ENCODE peak calls at places on chromosomes 1 and 21, in nine cellular contexts. One of them, this sample, is unnamed.

GRCh38 chr1:235948774-235949427 is 82.2 kb upstream of the LYST start:
- DNase-seq in brain microvascular endothelial cell: no peak
- DNase-seq in GM12865: no peak
- DNase-seq in tibial artery: peak
- DNase-seq in GM20000: no peak
- DNase-seq in ovary: no peak
- DNase-seq in cardiac muscle cell: no peak
- DNase-seq in cardiac fibroblast: no peak
- DNase-seq in MCF 10A: no peak
- DNase-seq in this sample: no peak

GRCh38 chr1:52598729-52599128 is 3.4 kb upstream of the GPX7 start:
- DNase-seq in brain microvascular endothelial cell: no peak
- DNase-seq in GM12865: no peak
- DNase-seq in tibial artery: no peak
- DNase-seq in GM20000: no peak
- DNase-seq in ovary: no peak
- DNase-seq in cardiac muscle cell: no peak
- DNase-seq in cardiac fibroblast: no peak
- DNase-seq in MCF 10A: no peak
- DNase-seq in this sample: no peak

GRCh38 chr1:209805341-209805781 is 581 bp downstream of the IRF6 start:
- DNase-seq in brain microvascular endothelial cell: no peak
- DNase-seq in GM12865: no peak
- DNase-seq in tibial artery: no peak
- DNase-seq in GM20000: no peak
- DNase-seq in ovary: no peak
- DNase-seq in cardiac muscle cell: peak
- DNase-seq in cardiac fibroblast: no peak
- DNase-seq in MCF 10A: no peak
- DNase-seq in this sample: peak

GRCh38 chr1:60989745-60990718 is 92.3 kb upstream of the NFIA start:
- DNase-seq in brain microvascular endothelial cell: peak
- DNase-seq in GM12865: no peak
- DNase-seq in tibial artery: no peak
- DNase-seq in GM20000: no peak
- DNase-seq in ovary: peak
- DNase-seq in cardiac muscle cell: no peak
- DNase-seq in cardiac fibroblast: peak
- DNase-seq in MCF 10A: peak
- DNase-seq in this sample: no peak

GRCh38 chr1:64295136-64295535 is 91.7 kb downstream of the UBE2U start:
- DNase-seq in brain microvascular endothelial cell: no peak
- DNase-seq in GM12865: no peak
- DNase-seq in tibial artery: no peak
- DNase-seq in GM20000: no peak
- DNase-seq in ovary: no peak
- DNase-seq in cardiac muscle cell: no peak
- DNase-seq in cardiac fibroblast: no peak
- DNase-seq in MCF 10A: no peak
- DNase-seq in this sample: no peak

GRCh38 chr1:231196307-231196706 is 34.4 kb downstream of the TRIM67 start:
- DNase-seq in brain microvascular endothelial cell: no peak
- DNase-seq in GM12865: no peak
- DNase-seq in tibial artery: no peak
- DNase-seq in GM20000: no peak
- DNase-seq in ovary: no peak
- DNase-seq in cardiac muscle cell: no peak
- DNase-seq in cardiac fibroblast: no peak
- DNase-seq in MCF 10A: no peak
- DNase-seq in this sample: no peak

GRCh38 chr1:86852289-86852688 is 61.6 kb downstream of the SELENOF start:
- DNase-seq in brain microvascular endothelial cell: no peak
- DNase-seq in GM12865: peak
- DNase-seq in tibial artery: no peak
- DNase-seq in GM20000: no peak
- DNase-seq in ovary: no peak
- DNase-seq in cardiac muscle cell: no peak
- DNase-seq in cardiac fibroblast: no peak
- DNase-seq in MCF 10A: no peak
- DNase-seq in this sample: no peak

GRCh38 chr1:165228111-165228655 is 128.3 kb downstream of the LMX1A start:
- DNase-seq in brain microvascular endothelial cell: no peak
- DNase-seq in GM12865: no peak
- DNase-seq in tibial artery: no peak
- DNase-seq in GM20000: no peak
- DNase-seq in ovary: no peak
- DNase-seq in cardiac muscle cell: no peak
- DNase-seq in cardiac fibroblast: no peak
- DNase-seq in MCF 10A: no peak
- DNase-seq in this sample: no peak

GRCh38 chr1:153799566-153800465 is 24.6 kb downstream of the SLC27A3 start:
- DNase-seq in brain microvascular endothelial cell: no peak
- DNase-seq in GM12865: no peak
- DNase-seq in tibial artery: peak
- DNase-seq in GM20000: no peak
- DNase-seq in ovary: peak
- DNase-seq in cardiac muscle cell: no peak
- DNase-seq in cardiac fibroblast: no peak
- DNase-seq in MCF 10A: no peak
- DNase-seq in this sample: no peak

GRCh38 chr1:231951399-231951798 is 324.8 kb downstream of the DISC1 start:
- DNase-seq in brain microvascular endothelial cell: peak
- DNase-seq in GM12865: no peak
- DNase-seq in tibial artery: no peak
- DNase-seq in GM20000: no peak
- DNase-seq in ovary: no peak
- DNase-seq in cardiac muscle cell: no peak
- DNase-seq in cardiac fibroblast: no peak
- DNase-seq in MCF 10A: peak
- DNase-seq in this sample: no peak

GRCh38 chr1:30381671-30382365 is 341.6 kb downstream of the MATN1 start:
- DNase-seq in brain microvascular endothelial cell: no peak
- DNase-seq in GM12865: no peak
- DNase-seq in tibial artery: peak
- DNase-seq in GM20000: no peak
- DNase-seq in ovary: peak
- DNase-seq in cardiac muscle cell: no peak
- DNase-seq in cardiac fibroblast: no peak
- DNase-seq in MCF 10A: no peak
- DNase-seq in this sample: no peak

GRCh38 chr1:172653015-172653709 is 5.7 kb upstream of the FASLG start:
- DNase-seq in brain microvascular endothelial cell: peak
- DNase-seq in GM12865: no peak
- DNase-seq in tibial artery: no peak
- DNase-seq in GM20000: no peak
- DNase-seq in ovary: no peak
- DNase-seq in cardiac muscle cell: no peak
- DNase-seq in cardiac fibroblast: peak
- DNase-seq in MCF 10A: peak
- DNase-seq in this sample: peak

GRCh38 chr1:184507604-184508289 is 120.9 kb downstream of the C1orf21 start:
- DNase-seq in brain microvascular endothelial cell: no peak
- DNase-seq in GM12865: no peak
- DNase-seq in tibial artery: no peak
- DNase-seq in GM20000: no peak
- DNase-seq in ovary: no peak
- DNase-seq in cardiac muscle cell: peak
- DNase-seq in cardiac fibroblast: peak
- DNase-seq in MCF 10A: no peak
- DNase-seq in this sample: no peak

GRCh38 chr21:32812035-32812434 is 40.5 kb upstream of the PAXBP1 start:
- DNase-seq in brain microvascular endothelial cell: no peak
- DNase-seq in GM12865: no peak
- DNase-seq in tibial artery: no peak
- DNase-seq in GM20000: no peak
- DNase-seq in ovary: no peak
- DNase-seq in cardiac muscle cell: no peak
- DNase-seq in cardiac fibroblast: no peak
- DNase-seq in MCF 10A: no peak
- DNase-seq in this sample: no peak

GRCh38 chr1:31669786-31670582 is 25.3 kb upstream of the PEF1 start:
- DNase-seq in brain microvascular endothelial cell: peak
- DNase-seq in GM12865: no peak
- DNase-seq in tibial artery: peak
- DNase-seq in GM20000: no peak
- DNase-seq in ovary: peak
- DNase-seq in cardiac muscle cell: peak
- DNase-seq in cardiac fibroblast: peak
- DNase-seq in MCF 10A: peak
- DNase-seq in this sample: peak

GRCh38 chr1:241376711-241377110 is 19.7 kb upstream of the RGS7 start:
- DNase-seq in brain microvascular endothelial cell: no peak
- DNase-seq in GM12865: no peak
- DNase-seq in tibial artery: no peak
- DNase-seq in GM20000: no peak
- DNase-seq in ovary: no peak
- DNase-seq in cardiac muscle cell: no peak
- DNase-seq in cardiac fibroblast: no peak
- DNase-seq in MCF 10A: no peak
- DNase-seq in this sample: no peak

GRCh38 chr1:57215175-57215574 is 208.7 kb downstream of the DAB1 start:
- DNase-seq in brain microvascular endothelial cell: no peak
- DNase-seq in GM12865: no peak
- DNase-seq in tibial artery: no peak
- DNase-seq in GM20000: no peak
- DNase-seq in ovary: no peak
- DNase-seq in cardiac muscle cell: peak
- DNase-seq in cardiac fibroblast: no peak
- DNase-seq in MCF 10A: no peak
- DNase-seq in this sample: no peak

GRCh38 chr1:21899267-21899810 is 37.8 kb downstream of the HSPG2 start:
- DNase-seq in brain microvascular endothelial cell: no peak
- DNase-seq in GM12865: no peak
- DNase-seq in tibial artery: no peak
- DNase-seq in GM20000: no peak
- DNase-seq in ovary: no peak
- DNase-seq in cardiac muscle cell: no peak
- DNase-seq in cardiac fibroblast: no peak
- DNase-seq in MCF 10A: no peak
- DNase-seq in this sample: no peak

GRCh38 chr21:44401386-44402160 is 48.2 kb downstream of the TRPM2 start:
- DNase-seq in brain microvascular endothelial cell: no peak
- DNase-seq in GM12865: no peak
- DNase-seq in tibial artery: no peak
- DNase-seq in GM20000: no peak
- DNase-seq in ovary: no peak
- DNase-seq in cardiac muscle cell: no peak
- DNase-seq in cardiac fibroblast: no peak
- DNase-seq in MCF 10A: no peak
- DNase-seq in this sample: no peak

GRCh38 chr1:175839678-175840669 is 96.6 kb upstream of the TNR start:
- DNase-seq in brain microvascular endothelial cell: no peak
- DNase-seq in GM12865: no peak
- DNase-seq in tibial artery: no peak
- DNase-seq in GM20000: no peak
- DNase-seq in ovary: no peak
- DNase-seq in cardiac muscle cell: no peak
- DNase-seq in cardiac fibroblast: no peak
- DNase-seq in MCF 10A: peak
- DNase-seq in this sample: peak

GRCh38 chr1:183838221-183838620 is 33.3 kb downstream of the RGL1 start:
- DNase-seq in brain microvascular endothelial cell: no peak
- DNase-seq in GM12865: no peak
- DNase-seq in tibial artery: no peak
- DNase-seq in GM20000: no peak
- DNase-seq in ovary: no peak
- DNase-seq in cardiac muscle cell: no peak
- DNase-seq in cardiac fibroblast: no peak
- DNase-seq in MCF 10A: no peak
- DNase-seq in this sample: no peak

GRCh38 chr1:233730809-233731208 is 116.9 kb downstream of the KCNK1 start:
- DNase-seq in brain microvascular endothelial cell: no peak
- DNase-seq in GM12865: no peak
- DNase-seq in tibial artery: no peak
- DNase-seq in GM20000: no peak
- DNase-seq in ovary: no peak
- DNase-seq in cardiac muscle cell: no peak
- DNase-seq in cardiac fibroblast: no peak
- DNase-seq in MCF 10A: no peak
- DNase-seq in this sample: no peak
- TF ChIP-seq CTCF in brain microvascular endothelial cell: no peak
- TF ChIP-seq CTCF in GM12865: no peak
- TF ChIP-seq CTCF in tibial artery: no peak
- TF ChIP-seq CTCF in GM20000: no peak
- TF ChIP-seq CTCF in ovary: no peak
- TF ChIP-seq CTCF in cardiac muscle cell: no peak
- TF ChIP-seq CTCF in cardiac fibroblast: no peak
- TF ChIP-seq CTCF in MCF 10A: no peak
- TF ChIP-seq CTCF in this sample: peak

DNA sequence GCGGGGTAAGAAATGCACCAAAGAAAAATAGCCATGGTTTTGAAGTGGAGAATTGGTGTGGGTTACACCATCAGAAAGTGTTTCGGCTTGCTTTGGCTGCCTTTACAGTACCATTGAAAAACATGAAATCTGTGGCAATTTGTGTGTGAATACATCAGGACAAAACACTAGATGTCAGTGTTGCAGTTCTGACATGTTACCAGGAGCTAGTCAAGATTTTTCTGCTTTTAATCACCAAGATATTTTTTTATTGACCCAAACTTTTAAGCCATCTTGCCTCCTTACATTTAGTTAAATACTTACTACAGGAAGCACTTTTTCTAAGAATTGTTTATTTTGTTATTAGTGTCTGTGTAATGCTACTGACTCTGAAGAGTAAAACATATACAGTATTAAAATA is 14.3 kb downstream of the RRP15 start:
- DNase-seq in brain microvascular endothelial cell: peak
- DNase-seq in GM12865: peak
- DNase-seq in tibial artery: no peak
- DNase-seq in GM20000: no peak
- DNase-seq in ovary: no peak
- DNase-seq in cardiac muscle cell: peak
- DNase-seq in cardiac fibroblast: peak
- DNase-seq in MCF 10A: peak
- DNase-seq in this sample: no peak
- TF ChIP-seq CTCF in brain microvascular endothelial cell: peak
- TF ChIP-seq CTCF in GM12865: peak
- TF ChIP-seq CTCF in tibial artery: peak
- TF ChIP-seq CTCF in GM20000: no peak
- TF ChIP-seq CTCF in ovary: no peak
- TF ChIP-seq CTCF in cardiac muscle cell: peak
- TF ChIP-seq CTCF in cardiac fibroblast: peak
- TF ChIP-seq CTCF in MCF 10A: peak
- TF ChIP-seq CTCF in this sample: peak

GRCh38 chr1:243982451-243983018 is 68.5 kb upstream of the ZBTB18 start:
- DNase-seq in brain microvascular endothelial cell: no peak
- DNase-seq in GM12865: no peak
- DNase-seq in tibial artery: no peak
- DNase-seq in GM20000: no peak
- DNase-seq in ovary: no peak
- DNase-seq in cardiac muscle cell: no peak
- DNase-seq in cardiac fibroblast: no peak
- DNase-seq in MCF 10A: no peak
- DNase-seq in this sample: no peak
- TF ChIP-seq CTCF in brain microvascular endothelial cell: peak
- TF ChIP-seq CTCF in GM12865: no peak
- TF ChIP-seq CTCF in tibial artery: no peak
- TF ChIP-seq CTCF in GM20000: no peak
- TF ChIP-seq CTCF in ovary: no peak
- TF ChIP-seq CTCF in cardiac muscle cell: peak
- TF ChIP-seq CTCF in cardiac fibroblast: no peak
- TF ChIP-seq CTCF in MCF 10A: no peak
- TF ChIP-seq CTCF in this sample: no peak

GRCh38 chr1:119896303-119896702 is at the start of gene ADAM30:
- DNase-seq in brain microvascular endothelial cell: no peak
- DNase-seq in GM12865: no peak
- DNase-seq in tibial artery: no peak
- DNase-seq in GM20000: no peak
- DNase-seq in ovary: no peak
- DNase-seq in cardiac muscle cell: no peak
- DNase-seq in cardiac fibroblast: no peak
- DNase-seq in MCF 10A: no peak
- DNase-seq in this sample: no peak
- TF ChIP-seq CTCF in brain microvascular endothelial cell: peak
- TF ChIP-seq CTCF in GM12865: no peak
- TF ChIP-seq CTCF in tibial artery: no peak
- TF ChIP-seq CTCF in GM20000: no peak
- TF ChIP-seq CTCF in ovary: no peak
- TF ChIP-seq CTCF in cardiac muscle cell: peak
- TF ChIP-seq CTCF in cardiac fibroblast: peak
- TF ChIP-seq CTCF in MCF 10A: no peak
- TF ChIP-seq CTCF in this sample: peak